ENCODE peak calls at places on chromosome 12, in five cellular contexts. One of them, this sample, is unnamed.

GRCh38 chr12:131751335-131751734 is 40.4 kb downstream of the SFSWAP start:
- DNase-seq in CD4-positive, alpha-beta memory T cell: no peak
- DNase-seq in right cardiac atrium: no peak
- DNase-seq in hepatocyte: no peak
- DNase-seq in ovary: no peak
- DNase-seq in this sample: no peak

GRCh38 chr12:22653790-22654189 is 28.8 kb downstream of the ETNK1 start:
- DNase-seq in right cardiac atrium: no peak
- DNase-seq in ovary: no peak
- DNase-seq in hepatocyte: no peak
- DNase-seq in CD4-positive, alpha-beta memory T cell: no peak
- DNase-seq in this sample: peak

GRCh38 chr12:27034607-27035293 is 12.4 kb downstream of the MED21 start:
- DNase-seq in ovary: no peak
- DNase-seq in right cardiac atrium: no peak
- DNase-seq in hepatocyte: no peak
- DNase-seq in CD4-positive, alpha-beta memory T cell: no peak
- DNase-seq in this sample: no peak

GRCh38 chr12:124684496-124684895 is 117.1 kb upstream of the NCOR2 start:
- DNase-seq in CD4-positive, alpha-beta memory T cell: no peak
- DNase-seq in ovary: no peak
- DNase-seq in right cardiac atrium: no peak
- DNase-seq in hepatocyte: no peak
- DNase-seq in this sample: no peak

GRCh38 chr12:4763549-4763948 is 43.3 kb downstream of the GALNT8 start:
- DNase-seq in right cardiac atrium: peak
- DNase-seq in CD4-positive, alpha-beta memory T cell: no peak
- DNase-seq in ovary: peak
- DNase-seq in hepatocyte: peak
- DNase-seq in this sample: no peak

GRCh38 chr12:93174048-93174447 is 203.7 kb upstream of the NUDT4 start:
- DNase-seq in hepatocyte: no peak
- DNase-seq in CD4-positive, alpha-beta memory T cell: no peak
- DNase-seq in ovary: no peak
- DNase-seq in right cardiac atrium: no peak
- DNase-seq in this sample: no peak

GRCh38 chr12:104864668-104865067 is 93.4 kb downstream of the SLC41A2 start:
- DNase-seq in CD4-positive, alpha-beta memory T cell: no peak
- DNase-seq in hepatocyte: no peak
- DNase-seq in ovary: no peak
- DNase-seq in right cardiac atrium: no peak
- DNase-seq in this sample: no peak

GRCh38 chr12:48390026-48390425 is 39.3 kb upstream of the ZNF641 start:
- DNase-seq in hepatocyte: no peak
- DNase-seq in CD4-positive, alpha-beta memory T cell: no peak
- DNase-seq in right cardiac atrium: peak
- DNase-seq in ovary: no peak
- DNase-seq in this sample: no peak

GRCh38 chr12:69298947-69299346 is 49.2 kb upstream of the LYZ start:
- DNase-seq in hepatocyte: no peak
- DNase-seq in ovary: no peak
- DNase-seq in right cardiac atrium: no peak
- DNase-seq in CD4-positive, alpha-beta memory T cell: no peak
- DNase-seq in this sample: no peak

GRCh38 chr12:121391619-121392324 is 8.1 kb upstream of the RNF34 start:
- DNase-seq in ovary: no peak
- DNase-seq in hepatocyte: peak
- DNase-seq in CD4-positive, alpha-beta memory T cell: peak
- DNase-seq in right cardiac atrium: peak
- DNase-seq in this sample: peak

GRCh38 chr12:128259556-128260070 is 7.4 kb upstream of the TMEM132C start:
- DNase-seq in ovary: peak
- DNase-seq in hepatocyte: peak
- DNase-seq in right cardiac atrium: peak
- DNase-seq in CD4-positive, alpha-beta memory T cell: no peak
- DNase-seq in this sample: no peak

GRCh38 chr12:71685312-71685906 is 473 bp upstream of the TMEM19 start:
- DNase-seq in CD4-positive, alpha-beta memory T cell: no peak
- DNase-seq in hepatocyte: no peak
- DNase-seq in ovary: peak
- DNase-seq in right cardiac atrium: peak
- DNase-seq in this sample: no peak

GRCh38 chr12:7060353-7060954 is at the start of gene C1S:
- DNase-seq in hepatocyte: peak
- DNase-seq in CD4-positive, alpha-beta memory T cell: no peak
- DNase-seq in right cardiac atrium: peak
- DNase-seq in ovary: peak
- DNase-seq in this sample: peak

GRCh38 chr12:12182926-12183325 is 83.9 kb downstream of the LRP6 start:
- DNase-seq in hepatocyte: no peak
- DNase-seq in ovary: no peak
- DNase-seq in right cardiac atrium: no peak
- DNase-seq in CD4-positive, alpha-beta memory T cell: no peak
- DNase-seq in this sample: no peak

GRCh38 chr12:95784286-95784685 is 6.3 kb downstream of the NTN4 start:
- DNase-seq in CD4-positive, alpha-beta memory T cell: no peak
- DNase-seq in hepatocyte: no peak
- DNase-seq in right cardiac atrium: no peak
- DNase-seq in ovary: no peak
- DNase-seq in this sample: no peak

GRCh38 chr12:115542656-115543055 is 734.8 kb downstream of the MED13L start:
- DNase-seq in ovary: no peak
- DNase-seq in hepatocyte: no peak
- DNase-seq in right cardiac atrium: no peak
- DNase-seq in CD4-positive, alpha-beta memory T cell: no peak
- DNase-seq in this sample: no peak

GRCh38 chr12:86837246-86837645 is 581.1 kb upstream of the MGAT4C start:
- DNase-seq in ovary: no peak
- DNase-seq in right cardiac atrium: no peak
- DNase-seq in CD4-positive, alpha-beta memory T cell: no peak
- DNase-seq in hepatocyte: no peak
- DNase-seq in this sample: no peak

GRCh38 chr12:130161261-130162231 is 718 bp upstream of the FZD10 start:
- DNase-seq in hepatocyte: peak
- DNase-seq in CD4-positive, alpha-beta memory T cell: no peak
- DNase-seq in right cardiac atrium: peak
- DNase-seq in ovary: peak
- DNase-seq in this sample: no peak

GRCh38 chr12:39103552-39104165 is 198.3 kb upstream of the CPNE8 start:
- DNase-seq in CD4-positive, alpha-beta memory T cell: peak
- DNase-seq in hepatocyte: peak
- DNase-seq in right cardiac atrium: no peak
- DNase-seq in ovary: no peak
- DNase-seq in this sample: peak

GRCh38 chr12:133124674-133125073 is 5.4 kb downstream of the ZNF891 start:
- DNase-seq in ovary: no peak
- DNase-seq in hepatocyte: no peak
- DNase-seq in right cardiac atrium: no peak
- DNase-seq in CD4-positive, alpha-beta memory T cell: no peak
- DNase-seq in this sample: no peak

GRCh38 chr12:110269622-110270124 is 11.4 kb upstream of the ATP2A2 start:
- DNase-seq in hepatocyte: peak
- DNase-seq in ovary: no peak
- DNase-seq in CD4-positive, alpha-beta memory T cell: no peak
- DNase-seq in right cardiac atrium: no peak
- DNase-seq in this sample: peak

GRCh38 chr12:92784356-92784755 is 81.6 kb downstream of the PLEKHG7 start:
- DNase-seq in ovary: no peak
- DNase-seq in hepatocyte: no peak
- DNase-seq in CD4-positive, alpha-beta memory T cell: no peak
- DNase-seq in right cardiac atrium: no peak
- DNase-seq in this sample: peak

GRCh38 chr12:98483621-98484455 is 31.6 kb upstream of the TMPO start:
- DNase-seq in hepatocyte: no peak
- DNase-seq in right cardiac atrium: no peak
- DNase-seq in CD4-positive, alpha-beta memory T cell: no peak
- DNase-seq in ovary: no peak
- DNase-seq in this sample: no peak

GRCh38 chr12:75766263-75767160 is 255.1 kb upstream of the KRR1 start:
- DNase-seq in right cardiac atrium: no peak
- DNase-seq in hepatocyte: no peak
- DNase-seq in CD4-positive, alpha-beta memory T cell: no peak
- DNase-seq in ovary: no peak
- DNase-seq in this sample: peak

GRCh38 chr12:32460638-32461037 is 61.3 kb downstream of the FGD4 start:
- DNase-seq in right cardiac atrium: no peak
- DNase-seq in ovary: no peak
- DNase-seq in hepatocyte: no peak
- DNase-seq in CD4-positive, alpha-beta memory T cell: no peak
- DNase-seq in this sample: no peak

GRCh38 chr12:56258068-56258819 is at the start of gene ANKRD52:
- DNase-seq in right cardiac atrium: peak
- DNase-seq in ovary: peak
- DNase-seq in CD4-positive, alpha-beta memory T cell: peak
- DNase-seq in hepatocyte: peak
- DNase-seq in this sample: peak

GRCh38 chr12:29563636-29564035 is 66.2 kb upstream of the OVCH1 start:
- DNase-seq in CD4-positive, alpha-beta memory T cell: no peak
- DNase-seq in hepatocyte: no peak
- DNase-seq in ovary: no peak
- DNase-seq in right cardiac atrium: no peak
- DNase-seq in this sample: no peak

GRCh38 chr12:25056486-25057130 is 107.7 kb upstream of the BCAT1 start:
- DNase-seq in hepatocyte: no peak
- DNase-seq in CD4-positive, alpha-beta memory T cell: no peak
- DNase-seq in right cardiac atrium: no peak
- DNase-seq in ovary: no peak
- DNase-seq in this sample: no peak

GRCh38 chr12:76562158-76562557 is 2.6 kb upstream of the OSBPL8 start:
- DNase-seq in ovary: no peak
- DNase-seq in hepatocyte: no peak
- DNase-seq in right cardiac atrium: no peak
- DNase-seq in CD4-positive, alpha-beta memory T cell: no peak
- DNase-seq in this sample: no peak

GRCh38 chr12:103431387-103431786 is 64.4 kb downstream of the C12orf42 start:
- DNase-seq in hepatocyte: no peak
- DNase-seq in ovary: no peak
- DNase-seq in CD4-positive, alpha-beta memory T cell: no peak
- DNase-seq in right cardiac atrium: no peak
- DNase-seq in this sample: no peak

GRCh38 chr12:106246891-106247730 is 709 bp downstream of the CKAP4 start:
- DNase-seq in right cardiac atrium: peak
- DNase-seq in hepatocyte: peak
- DNase-seq in CD4-positive, alpha-beta memory T cell: peak
- DNase-seq in ovary: peak
- DNase-seq in this sample: peak

GRCh38 chr12:107612508-107612907 is 73.1 kb upstream of the PWP1 start:
- DNase-seq in CD4-positive, alpha-beta memory T cell: no peak
- DNase-seq in hepatocyte: no peak
- DNase-seq in right cardiac atrium: no peak
- DNase-seq in ovary: no peak
- DNase-seq in this sample: no peak
- H3K27ac ChIP-seq in CD4-positive, alpha-beta memory T cell: no peak
- H3K27ac ChIP-seq in hepatocyte: no peak
- H3K27ac ChIP-seq in right cardiac atrium: no peak
- H3K27ac ChIP-seq in ovary: no peak
- H3K27ac ChIP-seq in this sample: no peak

GRCh38 chr12:101019193-101019592 is 190.8 kb downstream of the SLC5A8 start:
- DNase-seq in ovary: no peak
- DNase-seq in CD4-positive, alpha-beta memory T cell: no peak
- DNase-seq in hepatocyte: no peak
- DNase-seq in right cardiac atrium: no peak
- DNase-seq in this sample: no peak
- H3K27ac ChIP-seq in ovary: no peak
- H3K27ac ChIP-seq in CD4-positive, alpha-beta memory T cell: no peak
- H3K27ac ChIP-seq in hepatocyte: peak
- H3K27ac ChIP-seq in right cardiac atrium: no peak
- H3K27ac ChIP-seq in this sample: no peak

GRCh38 chr12:10736460-10736859 is 13.3 kb upstream of the YBX3 start:
- DNase-seq in CD4-positive, alpha-beta memory T cell: no peak
- DNase-seq in right cardiac atrium: no peak
- DNase-seq in hepatocyte: no peak
- DNase-seq in ovary: no peak
- DNase-seq in this sample: peak

GRCh38 chr12:10739157-10740118 is 16.3 kb upstream of the YBX3 start:
- DNase-seq in hepatocyte: no peak
- DNase-seq in right cardiac atrium: no peak
- DNase-seq in ovary: no peak
- DNase-seq in CD4-positive, alpha-beta memory T cell: no peak
- DNase-seq in this sample: no peak

GRCh38 chr12:10740182-10740581 is 17.1 kb upstream of the YBX3 start:
- DNase-seq in ovary: no peak
- DNase-seq in hepatocyte: peak
- DNase-seq in CD4-positive, alpha-beta memory T cell: no peak
- DNase-seq in right cardiac atrium: no peak
- DNase-seq in this sample: no peak

GRCh38 chr12:10737249-10737648 is 14.1 kb upstream of the YBX3 start:
- DNase-seq in hepatocyte: no peak
- DNase-seq in right cardiac atrium: no peak
- DNase-seq in ovary: no peak
- DNase-seq in CD4-positive, alpha-beta memory T cell: no peak
- DNase-seq in this sample: no peak

DNA sequence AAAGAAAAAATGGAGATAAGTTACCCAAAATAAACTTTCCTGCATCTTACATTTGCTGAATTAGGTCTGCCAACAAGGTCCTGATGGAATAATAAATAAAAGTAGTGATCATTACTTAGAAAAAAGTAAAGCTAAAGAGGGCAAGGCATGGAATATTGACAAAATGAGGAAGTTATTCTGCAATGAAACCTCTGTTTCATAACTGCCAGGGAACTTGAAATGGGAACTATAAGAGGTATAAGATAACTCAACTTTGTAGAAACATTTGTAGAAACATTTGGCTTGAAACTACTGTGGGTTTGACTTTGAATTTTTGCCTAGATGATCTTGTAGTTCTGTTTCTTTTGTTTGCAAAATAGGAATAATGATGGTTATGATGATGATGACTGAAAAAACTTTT is 18.7 kb upstream of the YBX3 start:
- DNase-seq in ovary: no peak
- DNase-seq in hepatocyte: no peak
- DNase-seq in right cardiac atrium: no peak
- DNase-seq in CD4-positive, alpha-beta memory T cell: no peak
- DNase-seq in this sample: no peak
- H3K27ac ChIP-seq in ovary: no peak
- H3K27ac ChIP-seq in hepatocyte: no peak
- H3K27ac ChIP-seq in right cardiac atrium: no peak
- H3K27ac ChIP-seq in CD4-positive, alpha-beta memory T cell: no peak
- H3K27ac ChIP-seq in this sample: no peak

GRCh38 chr12:119372540-119372939 is 38.0 kb downstream of the CCDC60 start:
- DNase-seq in ovary: no peak
- DNase-seq in CD4-positive, alpha-beta memory T cell: no peak
- DNase-seq in right cardiac atrium: no peak
- DNase-seq in hepatocyte: peak
- DNase-seq in this sample: no peak

GRCh38 chr12:119369907-119370546 is 35.5 kb downstream of the CCDC60 start:
- DNase-seq in ovary: no peak
- DNase-seq in right cardiac atrium: no peak
- DNase-seq in CD4-positive, alpha-beta memory T cell: no peak
- DNase-seq in hepatocyte: no peak
- DNase-seq in this sample: peak

GRCh38 chr12:119375170-119375569 is 40.6 kb downstream of the CCDC60 start:
- DNase-seq in right cardiac atrium: no peak
- DNase-seq in hepatocyte: no peak
- DNase-seq in ovary: no peak
- DNase-seq in CD4-positive, alpha-beta memory T cell: no peak
- DNase-seq in this sample: no peak

GRCh38 chr12:119375619-119376018 is 41.1 kb downstream of the CCDC60 start:
- DNase-seq in ovary: no peak
- DNase-seq in CD4-positive, alpha-beta memory T cell: no peak
- DNase-seq in hepatocyte: no peak
- DNase-seq in right cardiac atrium: no peak
- DNase-seq in this sample: no peak

GRCh38 chr12:119374615-119375014 is 40.1 kb downstream of the CCDC60 start:
- DNase-seq in right cardiac atrium: no peak
- DNase-seq in ovary: no peak
- DNase-seq in CD4-positive, alpha-beta memory T cell: no peak
- DNase-seq in hepatocyte: no peak
- DNase-seq in this sample: no peak
- H3K27ac ChIP-seq in right cardiac atrium: no peak
- H3K27ac ChIP-seq in ovary: no peak
- H3K27ac ChIP-seq in CD4-positive, alpha-beta memory T cell: no peak
- H3K27ac ChIP-seq in hepatocyte: no peak
- H3K27ac ChIP-seq in this sample: no peak